ENCODE peak calls at places on chromosome 6, in four cellular contexts. I is sigmoid colon, N is small intestine, W is mucosa of descending colon. P is an unnamed sample. For H3K36me3, the result is how much of the 10 kb centered on the place peaks cover.

GRCh38 chr6:11732036-11732545 is 46.5 kb downstream of the ADTRP start:
- DNase-seq in W (peak), N (no peak), I (peak), P (no peak)

GRCh38 chr6:108002365-108003221 is 44.6 kb upstream of the SEC63 start:
- DNase-seq in W (peak), I (no peak), N (peak), P (peak)

GRCh38 chr6:56524891-56525703 is 117.6 kb downstream of the DST start:
- DNase-seq in I (no peak), N (no peak), W (no peak), P (no peak)

GRCh38 chr6:122061855-122062254 is 337.6 kb upstream of the HSF2 start:
- DNase-seq in N (no peak), I (no peak), W (no peak), P (no peak)

GRCh38 chr6:37525460-37526357 is 26.0 kb upstream of the CCDC167 start:
- DNase-seq in W (no peak), N (no peak), I (no peak), P (no peak)

GRCh38 chr6:100001915-100002388 is 7.9 kb upstream of the MCHR2 start:
- DNase-seq in I (no peak), N (peak), W (no peak), P (peak)

GRCh38 chr6:169167581-169168301 is 85.9 kb downstream of the THBS2 start:
- DNase-seq in I (peak), W (no peak), N (no peak), P (no peak)

GRCh38 chr6:5506575-5506974 is 245.3 kb downstream of the FARS2 start:
- DNase-seq in I (no peak), W (no peak), N (no peak), P (no peak)

GRCh38 chr6:163765326-163765725 is 350.8 kb downstream of the QKI start:
- DNase-seq in N (no peak), W (no peak), I (no peak), P (no peak)

GRCh38 chr6:2999005-2999620 is 581 bp upstream of the NQO2 start:
- DNase-seq in N (peak), W (peak), I (no peak), P (peak)

GRCh38 chr6:122372647-122373046 is 26.8 kb upstream of the HSF2 start:
- DNase-seq in N (no peak), I (no peak), W (no peak), P (no peak)

GRCh38 chr6:113693866-113694265 is 163.3 kb upstream of the MARCKS start:
- DNase-seq in N (no peak), I (no peak), W (no peak), P (peak)

GRCh38 chr6:490251-491037 is 98.9 kb downstream of the IRF4 start:
- DNase-seq in I (no peak), W (no peak), N (no peak), P (no peak)

GRCh38 chr6:166418691-166419143 is 36.0 kb upstream of the MPC1 start:
- DNase-seq in I (no peak), N (peak), W (no peak), P (no peak)

GRCh38 chr6:40755046-40755681 is 168.0 kb upstream of the LRFN2 start:
- DNase-seq in N (no peak), W (no peak), I (peak), P (no peak)

GRCh38 chr6:4004249-4004648 is 74.7 kb downstream of the FAM217A start:
- DNase-seq in W (no peak), I (no peak), N (no peak), P (no peak)

GRCh38 chr6:145051661-145052060 is 683.7 kb downstream of the EPM2A start:
- DNase-seq in W (no peak), N (no peak), I (no peak), P (no peak)

GRCh38 chr6:145531032-145531431 is 204.3 kb downstream of the EPM2A start:
- DNase-seq in N (no peak), W (no peak), I (no peak), P (no peak)

GRCh38 chr6:6918216-6918983 is 189.4 kb upstream of the RREB1 start:
- DNase-seq in I (no peak), W (no peak), N (no peak), P (no peak)

GRCh38 chr6:7878401-7878964 is 32.1 kb downstream of the TXNDC5 start:
- DNase-seq in I (no peak), W (no peak), N (no peak), P (no peak)

GRCh38 chr6:100946711-100947110 is 65.6 kb upstream of the ASCC3 start:
- DNase-seq in N (no peak), I (no peak), W (no peak), P (no peak)

GRCh38 chr6:132675002-132675401 is 16.0 kb upstream of the TAAR1 start:
- DNase-seq in I (no peak), W (no peak), N (no peak), P (peak)

GRCh38 chr6:16082367-16082766 is 46.5 kb upstream of the MYLIP start:
- DNase-seq in I (no peak), W (no peak), N (no peak), P (no peak)

GRCh38 chr6:96194675-96195074 is 178.9 kb downstream of the FUT9 start:
- DNase-seq in N (no peak), W (no peak), I (no peak), P (no peak)

GRCh38 chr6:11224966-11225463 is 7.5 kb downstream of the NEDD9 start:
- DNase-seq in I (no peak), W (no peak), N (no peak), P (no peak)

GRCh38 chr6:111265842-111266241 is 178.5 kb downstream of the SLC16A10 start:
- DNase-seq in N (no peak), W (no peak), I (no peak), P (no peak)

GRCh38 chr6:143607959-143608358 is 69.8 kb upstream of the PHACTR2 start:
- DNase-seq in I (no peak), N (no peak), W (no peak), P (no peak)

GRCh38 chr6:28212510-28213212 is 12.4 kb upstream of the ZSCAN9 start:
- DNase-seq in W (peak), I (no peak), N (peak), P (peak)

GRCh38 chr6:47126647-47127339 is 84.7 kb upstream of the ADGRF1 start:
- DNase-seq in I (no peak), N (peak), W (no peak), P (peak)

GRCh38 chr6:117687725-117688124 is 12.5 kb downstream of the NUS1 start:
- DNase-seq in W (no peak), I (no peak), N (no peak), P (no peak)

GRCh38 chr6:158211273-158212055 is 43.3 kb downstream of the GTF2H5 start:
- DNase-seq in I (no peak), N (no peak), W (no peak), P (no peak)

GRCh38 chr6:163766936-163767335 is 352.4 kb downstream of the QKI start:
- DNase-seq in W (no peak), N (no peak), I (no peak), P (no peak)

GRCh38 chr6:4258733-4259132 is 123.4 kb upstream of the ECI2 start:
- DNase-seq in N (no peak), I (no peak), W (no peak), P (no peak)

GRCh38 chr6:1310628-1311399 is 1.1 kb upstream of the FOXQ1 start:
- DNase-seq in W (peak), I (no peak), N (peak), P (peak)

GRCh38 chr6:85865665-85866372 is 223.1 kb upstream of the SYNCRIP start:
- DNase-seq in N (peak), W (no peak), I (no peak), P (no peak)
- H3K4me3 ChIP-seq in N (peak), W (no peak), I (peak), P (no peak)

DNA sequence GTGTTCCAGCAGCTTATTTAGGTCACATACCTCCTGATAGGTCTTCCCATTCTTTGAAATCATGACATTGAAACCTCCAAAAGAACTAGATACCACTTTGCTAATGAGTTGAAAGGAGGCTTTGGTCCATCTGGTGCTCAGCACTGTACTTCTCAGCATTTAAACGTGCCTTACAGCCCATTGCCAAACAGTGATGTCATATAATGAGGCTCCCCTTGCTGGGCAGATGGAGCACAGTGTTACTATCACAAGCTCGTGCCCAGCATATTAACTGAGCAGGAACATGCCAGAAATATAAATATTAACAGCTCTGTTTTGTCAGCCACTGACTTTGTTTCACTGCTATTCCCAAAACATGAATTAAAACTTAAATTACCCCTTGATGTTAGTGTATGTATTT is 25.5 kb upstream of the MAPK13 start:
- DNase-seq in W (no peak), N (no peak), I (no peak), P (no peak)
- H3K36me3 ChIP-seq in W (under half), N (under half), I (under half), P (under half)

GRCh38 chr6:74269601-74269860 is 573.5 kb downstream of the CD109 start:
- DNase-seq in N (no peak), W (no peak), I (no peak), P (no peak)
- H3K4me3 ChIP-seq in N (no peak), W (no peak), I (no peak), P (no peak)

GRCh38 chr6:160092602-160093001 is 29.0 kb upstream of the SLC22A1 start:
- DNase-seq in W (no peak), I (no peak), N (no peak), P (no peak)
- H3K36me3 ChIP-seq in W (under half), I (under half), N (under half), P (under half)

DNA sequence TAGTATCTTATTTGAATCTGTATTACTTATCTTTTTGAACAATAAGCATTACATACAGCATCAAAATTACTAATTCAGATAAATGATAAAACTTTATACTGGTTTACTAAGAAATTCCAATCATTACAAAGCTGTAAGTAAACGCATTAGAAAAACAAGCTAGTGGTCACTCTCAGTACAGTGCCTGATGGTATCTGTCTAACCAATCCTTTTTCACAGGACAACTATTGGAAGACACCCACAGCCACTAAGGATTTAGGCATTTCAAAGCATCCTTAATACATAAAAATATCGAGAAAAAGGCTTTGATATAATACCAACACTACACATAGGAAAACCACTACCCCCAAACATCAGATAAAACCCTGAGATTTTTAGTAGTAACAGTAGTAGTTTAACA is 2.6 kb downstream of the CD164 start:
- DNase-seq in I (no peak), W (no peak), N (no peak), P (no peak)
- H3K4me3 ChIP-seq in I (peak), W (no peak), N (peak), P (peak)

GRCh38 chr6:154536255-154536654 is 25.8 kb upstream of the CNKSR3 start:
- DNase-seq in W (no peak), I (no peak), N (no peak), P (no peak)
- H3K36me3 ChIP-seq in W (under half), I (under half), N (under half), P (under half)

DNA sequence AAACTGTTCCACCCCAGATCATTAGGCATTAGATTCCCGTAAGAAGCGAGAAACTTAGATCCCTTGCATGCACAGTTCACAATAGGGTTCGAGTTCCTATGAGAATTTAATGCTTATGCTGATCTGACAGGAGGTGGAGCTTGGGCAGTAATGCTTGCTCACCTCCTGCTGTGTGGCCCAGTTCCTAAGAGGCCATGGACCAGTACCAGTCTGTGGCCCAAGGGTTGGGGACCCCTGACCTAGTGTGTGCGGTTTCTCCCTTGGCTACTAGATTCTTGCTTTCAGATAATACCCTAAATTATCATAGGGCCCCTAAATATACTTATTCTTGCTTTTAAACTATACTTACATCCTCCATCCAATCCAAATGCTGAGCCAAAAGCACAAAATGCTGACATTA is 1.9 kb upstream of the GPSM3 start:
- DNase-seq in I (no peak), W (no peak), N (no peak), P (no peak)
- H3K4me3 ChIP-seq in I (no peak), W (no peak), N (no peak), P (no peak)

DNA sequence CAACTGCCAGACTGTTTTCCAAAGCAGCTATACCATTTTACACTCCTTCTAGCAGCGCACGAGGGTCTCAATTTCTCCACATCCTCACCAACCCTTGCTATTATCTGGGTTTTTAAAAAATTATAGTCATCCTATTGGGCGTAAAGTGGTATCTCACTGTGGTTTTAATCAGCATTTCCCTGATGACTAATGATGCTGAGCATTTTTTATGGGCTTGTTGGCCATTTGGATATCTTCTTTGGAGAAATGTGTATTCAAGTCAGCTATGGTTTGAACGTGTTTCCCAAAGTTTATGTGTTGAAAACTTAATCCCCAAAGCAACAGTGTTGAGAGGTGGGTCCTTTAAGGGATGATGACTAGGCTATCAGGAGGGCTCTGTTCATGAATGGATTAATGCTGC is 6.7 kb downstream of the MCUR1 start:
- DNase-seq in W (no peak), I (no peak), N (no peak), P (no peak)
- H3K36me3 ChIP-seq in W (under half), I (under half), N (under half), P (under half)

GRCh38 chr6:157069585-157069984 is 253.7 kb downstream of the TMEM242 start:
- DNase-seq in I (no peak), W (no peak), N (no peak), P (no peak)

GRCh38 chr6:157072128-157072527 is 251.2 kb downstream of the TMEM242 start:
- DNase-seq in I (no peak), N (no peak), W (no peak), P (no peak)

GRCh38 chr6:157066781-157067491 is 256.4 kb downstream of the TMEM242 start:
- DNase-seq in N (no peak), W (no peak), I (no peak), P (no peak)

GRCh38 chr6:157070403-157071107 is 252.8 kb downstream of the TMEM242 start:
- DNase-seq in N (no peak), I (no peak), W (no peak), P (no peak)

DNA sequence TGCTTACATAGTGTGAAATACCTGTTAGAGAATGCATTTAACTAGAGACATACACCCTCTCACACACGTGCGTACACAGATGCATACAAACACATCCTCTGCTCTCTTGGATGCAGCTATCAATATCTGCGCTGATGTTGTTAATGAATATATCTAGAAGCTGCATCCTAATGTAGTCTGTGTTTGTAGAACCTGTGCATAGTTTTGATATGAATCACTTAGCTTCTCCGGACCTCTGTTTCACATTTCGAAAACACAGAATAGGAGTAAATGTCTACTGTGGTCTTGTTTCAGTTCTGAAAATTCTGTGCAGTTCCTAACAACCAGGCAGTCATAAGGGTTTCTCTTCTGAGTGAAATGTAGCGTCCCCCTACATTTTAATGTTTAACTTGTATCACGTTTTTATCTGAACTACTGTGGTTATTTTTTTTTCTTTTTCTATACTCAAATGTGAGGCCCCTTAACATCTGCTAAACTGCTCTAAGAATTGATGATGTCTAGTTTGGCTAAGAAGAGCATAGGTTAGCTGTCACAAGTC is 254.6 kb downstream of the TMEM242 start:
- DNase-seq in N (no peak), I (no peak), W (no peak), P (no peak)
- H3K4me3 ChIP-seq in N (no peak), I (no peak), W (no peak), P (no peak)

DNA sequence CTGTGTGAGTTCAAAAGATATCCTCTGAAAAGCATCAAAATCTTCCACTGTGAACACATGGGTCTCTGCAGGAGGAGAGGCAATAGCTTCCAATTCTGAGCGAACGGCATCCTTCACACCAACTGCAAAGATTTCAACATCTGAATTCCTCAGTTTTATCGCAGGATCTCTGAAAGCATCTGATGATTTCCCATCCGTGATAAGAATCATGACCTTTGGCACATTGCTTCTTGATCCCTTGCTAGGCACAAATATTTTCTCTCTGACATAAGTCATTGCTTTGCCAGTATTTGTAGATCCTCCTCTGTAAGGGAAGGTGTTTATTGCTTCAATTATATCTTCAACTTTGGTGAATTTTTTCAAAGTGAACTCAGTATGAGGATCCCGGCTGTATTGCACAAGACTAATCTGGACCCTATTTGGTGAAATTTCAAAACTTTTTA is 22.7 kb downstream of the COL12A1 start:
- DNase-seq in I (no peak), N (no peak), W (no peak), P (peak)
- H3K36me3 ChIP-seq in I (under half), N (under half), W (under half), P (under half)